ENCODE peak calls at places on chromosomes 12 and 14, in eight cellular contexts. J is neural crest cell; V is brain microvascular endothelial cell; I is naive thymus-derived CD8-positive, alpha-beta T cell; N is IMR-90; W is HCT116; E is WTC11; U is HAP-1. K is an unnamed sample.
A peak's percentile ranks its signal among the peaks of the same experiment; 100 is the strongest.

GRCh38 chr14:105748204-105748578 is 221.8 kb downstream of the TMEM121 start:
- DNase-seq in J (no peak), V (no peak), I (no peak), N (no peak), W (no peak), E (no peak), U (no peak), K (no peak)

GRCh38 chr12:111558107-111558376 is 41.1 kb downstream of the ATXN2 start:
- DNase-seq in J (no peak), V (no peak), I (no peak), N (no peak), W (no peak), E (no peak), U (no peak), K (no peak)

GRCh38 chr12:110246690-110247339 is 34.2 kb upstream of the ATP2A2 start:
- DNase-seq in J (no peak), V (no peak), I (no peak), N (no peak), W (no peak), E (no peak), U (no peak), K (no peak)

GRCh38 chr14:96567289-96567899 is 65.2 kb downstream of the PAPOLA start:
- DNase-seq in J (no peak), V (peak; percentile 50), I (no peak), N (peak; percentile 50), W (no peak), E (no peak), U (peak; percentile 45), K (no peak)

GRCh38 chr12:89244536-89244935 is 107.8 kb downstream of the DUSP6 start:
- DNase-seq in J (no peak), V (no peak), I (peak; percentile 47), N (peak; percentile 64), W (no peak), E (no peak), U (no peak), K (no peak)

GRCh38 chr12:103495158-103495782 is 498 bp downstream of the C12orf42 start:
- DNase-seq in J (peak; percentile 48), V (no peak), I (peak; percentile 75), N (no peak), W (no peak), E (peak; percentile 81), U (no peak), K (peak; percentile 71)

GRCh38 chr14:51069065-51069464 is 25.8 kb downstream of the TRIM9 start:
- DNase-seq in J (no peak), V (no peak), I (no peak), N (no peak), W (no peak), E (no peak), U (no peak), K (no peak)

GRCh38 chr12:55060470-55060869 is 40.7 kb downstream of the NEUROD4 start:
- DNase-seq in J (no peak), V (no peak), I (no peak), N (no peak), W (no peak), E (no peak), U (no peak), K (no peak)

GRCh38 chr14:88554458-88555286 is at the start of gene PTPN21:
- DNase-seq in J (peak; percentile 65), V (peak; percentile 42), I (no peak), N (peak; percentile 64), W (no peak), E (peak; percentile 75), U (peak; percentile 39), K (peak; percentile 87)

GRCh38 chr12:100293017-100293416 is 26.0 kb downstream of the SCYL2 start:
- DNase-seq in J (no peak), V (no peak), I (no peak), N (no peak), W (no peak), E (no peak), U (no peak), K (no peak)

GRCh38 chr12:113891737-113892520 is 74.2 kb downstream of the RBM19 start:
- DNase-seq in J (no peak), V (no peak), I (no peak), N (no peak), W (peak; percentile 37), E (no peak), U (peak; percentile 89), K (no peak)

GRCh38 chr14:102445066-102445465 is 64.5 kb downstream of the ANKRD9 start:
- DNase-seq in J (no peak), V (no peak), I (no peak), N (no peak), W (no peak), E (no peak), U (no peak), K (no peak)

K was measured in nephron progenitor cell.